ENCODE peak calls at places on chromosomes 2 and 18, in eight cellular contexts. M is HCT116; C is stimulated activated CD4-positive, alpha-beta T cell treated with anti-CD3 and anti-CD28 coated beads, Interleukin-1b, Interleukin-23, amount 100 ng/mL, for 48 hours; Q is HEK293T; J is T-helper 1 cell; E is foreskin fibroblast; D is heart left ventricle; F is left cardiac atrium. Y is an unnamed sample.

GRCh38 chr2:160429248-160430000 is 64.2 kb downstream of the RBMS1 start:
- DNase-seq in M (peak), C (no peak), Q (no peak), J (no peak), E (peak), D (no peak), F (no peak), Y (peak)

GRCh38 chr2:424306-425172 is 136.6 kb upstream of the ALKAL2 start:
- DNase-seq in M (no peak), C (no peak), Q (no peak), J (no peak), E (no peak), D (no peak), F (no peak), Y (no peak)

GRCh38 chr2:190097115-190097514 is 34.6 kb upstream of the MSTN start:
- DNase-seq in M (no peak), C (no peak), Q (no peak), J (no peak), E (no peak), D (no peak), F (no peak), Y (no peak)

GRCh38 chr2:215811409-215812355 is 201.7 kb downstream of the MREG start:
- DNase-seq in M (no peak), C (no peak), Q (no peak), J (no peak), E (no peak), D (no peak), F (no peak), Y (no peak)

GRCh38 chr2:33442528-33443069 is 33.9 kb upstream of the RASGRP3 start:
- DNase-seq in M (no peak), C (no peak), Q (no peak), J (no peak), E (peak), D (no peak), F (no peak), Y (peak)

GRCh38 chr18:25832008-25832604 is 258.3 kb downstream of the SS18 start:
- DNase-seq in M (peak), C (no peak), Q (peak), J (no peak), E (peak), D (peak), F (peak), Y (peak)

GRCh38 chr2:236607471-236608307 is 38.1 kb downstream of the ACKR3 start:
- DNase-seq in M (no peak), C (no peak), Q (no peak), J (no peak), E (no peak), D (no peak), F (no peak), Y (no peak)

GRCh38 chr18:33135951-33136660 is 304.4 kb downstream of the CCDC178 start:
- DNase-seq in M (no peak), C (no peak), Q (no peak), J (no peak), E (no peak), D (no peak), F (no peak), Y (no peak)

GRCh38 chr2:181203412-181203811 is 223.0 kb downstream of the UBE2E3 start:
- DNase-seq in M (peak), C (no peak), Q (no peak), J (no peak), E (peak), D (no peak), F (no peak), Y (peak)

GRCh38 chr2:219122197-219122965 is 38.2 kb downstream of the NHEJ1 start:
- DNase-seq in M (no peak), C (no peak), Q (no peak), J (no peak), E (no peak), D (no peak), F (no peak), Y (peak)

GRCh38 chr18:10417191-10417590 is 37.2 kb upstream of the APCDD1 start:
- DNase-seq in M (no peak), C (no peak), Q (no peak), J (no peak), E (no peak), D (no peak), F (no peak), Y (no peak)

GRCh38 chr2:162155093-162155492 is 3.0 kb upstream of the GCG start:
- DNase-seq in M (no peak), C (no peak), Q (no peak), J (no peak), E (no peak), D (no peak), F (no peak), Y (no peak)

GRCh38 chr18:24818069-24818395 is 357.6 kb downstream of the HRH4 start:
- DNase-seq in M (no peak), C (no peak), Q (no peak), J (no peak), E (no peak), D (no peak), F (no peak), Y (no peak)

Y was measured in fibroblast of gingiva.